ENCODE peak calls at places on chromosomes 1 and 21, in seven cellular contexts. One of them, this sample, is unnamed.

GRCh38 chr1:170556910-170557309 is 24.9 kb downstream of the GORAB start:
- DNase-seq in skeletal muscle cell: peak
- DNase-seq in Ammon's horn: no peak
- DNase-seq in T-cell: no peak
- DNase-seq in cardiac muscle cell: peak
- DNase-seq in T-helper 1 cell: no peak
- DNase-seq in left colon: no peak
- DNase-seq in this sample: no peak

GRCh38 chr1:55127827-55128343 is 87.3 kb downstream of the USP24 start:
- DNase-seq in Ammon's horn: no peak
- DNase-seq in skeletal muscle cell: no peak
- DNase-seq in T-cell: no peak
- DNase-seq in cardiac muscle cell: peak
- DNase-seq in T-helper 1 cell: no peak
- DNase-seq in left colon: no peak
- DNase-seq in this sample: no peak

GRCh38 chr1:37239225-37239740 is 205.0 kb upstream of the GRIK3 start:
- DNase-seq in Ammon's horn: no peak
- DNase-seq in T-helper 1 cell: no peak
- DNase-seq in left colon: no peak
- DNase-seq in skeletal muscle cell: no peak
- DNase-seq in cardiac muscle cell: no peak
- DNase-seq in T-cell: no peak
- DNase-seq in this sample: no peak

GRCh38 chr1:109399326-109399957 is 1.7 kb upstream of the SORT1 start:
- DNase-seq in left colon: no peak
- DNase-seq in T-helper 1 cell: peak
- DNase-seq in T-cell: no peak
- DNase-seq in cardiac muscle cell: peak
- DNase-seq in Ammon's horn: peak
- DNase-seq in skeletal muscle cell: no peak
- DNase-seq in this sample: peak

GRCh38 chr1:27632387-27633297 is 2.3 kb downstream of the FGR start:
- DNase-seq in T-helper 1 cell: no peak
- DNase-seq in left colon: no peak
- DNase-seq in Ammon's horn: no peak
- DNase-seq in T-cell: no peak
- DNase-seq in skeletal muscle cell: no peak
- DNase-seq in cardiac muscle cell: no peak
- DNase-seq in this sample: no peak

GRCh38 chr1:89254658-89255287 is 17.9 kb downstream of the GBP5 start:
- DNase-seq in cardiac muscle cell: peak
- DNase-seq in skeletal muscle cell: no peak
- DNase-seq in Ammon's horn: no peak
- DNase-seq in left colon: no peak
- DNase-seq in T-cell: no peak
- DNase-seq in T-helper 1 cell: no peak
- DNase-seq in this sample: no peak

GRCh38 chr1:8395433-8395866 is 77.5 kb downstream of the SLC45A1 start:
- DNase-seq in Ammon's horn: peak
- DNase-seq in T-helper 1 cell: no peak
- DNase-seq in cardiac muscle cell: no peak
- DNase-seq in left colon: no peak
- DNase-seq in T-cell: no peak
- DNase-seq in skeletal muscle cell: no peak
- DNase-seq in this sample: no peak

GRCh38 chr21:34204481-34205439 is 131.4 kb downstream of the MRPS6 start:
- DNase-seq in T-helper 1 cell: no peak
- DNase-seq in Ammon's horn: no peak
- DNase-seq in cardiac muscle cell: no peak
- DNase-seq in left colon: no peak
- DNase-seq in T-cell: no peak
- DNase-seq in skeletal muscle cell: no peak
- DNase-seq in this sample: peak

GRCh38 chr1:100543640-100544039 is 5.7 kb downstream of the GPR88 start:
- DNase-seq in skeletal muscle cell: no peak
- DNase-seq in Ammon's horn: no peak
- DNase-seq in T-helper 1 cell: peak
- DNase-seq in cardiac muscle cell: no peak
- DNase-seq in T-cell: no peak
- DNase-seq in left colon: no peak
- DNase-seq in this sample: no peak

GRCh38 chr1:103371234-103371633 is 154.3 kb upstream of the RNPC3 start:
- DNase-seq in T-helper 1 cell: no peak
- DNase-seq in cardiac muscle cell: peak
- DNase-seq in T-cell: no peak
- DNase-seq in skeletal muscle cell: peak
- DNase-seq in Ammon's horn: no peak
- DNase-seq in left colon: no peak
- DNase-seq in this sample: no peak

GRCh38 chr21:33121715-33122475 is 52.0 kb downstream of the OLIG1 start:
- DNase-seq in cardiac muscle cell: peak
- DNase-seq in T-helper 1 cell: no peak
- DNase-seq in Ammon's horn: no peak
- DNase-seq in left colon: no peak
- DNase-seq in T-cell: no peak
- DNase-seq in skeletal muscle cell: no peak
- DNase-seq in this sample: no peak

GRCh38 chr1:159266832-159267231 is 35.3 kb upstream of the FCER1A start:
- DNase-seq in T-helper 1 cell: no peak
- DNase-seq in skeletal muscle cell: no peak
- DNase-seq in cardiac muscle cell: no peak
- DNase-seq in T-cell: no peak
- DNase-seq in Ammon's horn: no peak
- DNase-seq in left colon: no peak
- DNase-seq in this sample: no peak

GRCh38 chr1:2041887-2042286 is 8.3 kb upstream of the PRKCZ start:
- DNase-seq in left colon: no peak
- DNase-seq in cardiac muscle cell: no peak
- DNase-seq in T-helper 1 cell: no peak
- DNase-seq in T-cell: no peak
- DNase-seq in skeletal muscle cell: no peak
- DNase-seq in Ammon's horn: no peak
- DNase-seq in this sample: no peak

GRCh38 chr1:59078866-59079265 is 218.0 kb upstream of the FGGY start:
- DNase-seq in T-cell: no peak
- DNase-seq in skeletal muscle cell: no peak
- DNase-seq in Ammon's horn: no peak
- DNase-seq in left colon: no peak
- DNase-seq in cardiac muscle cell: no peak
- DNase-seq in T-helper 1 cell: no peak
- DNase-seq in this sample: no peak

GRCh38 chr1:91864017-91864700 is 21.8 kb downstream of the TGFBR3 start:
- DNase-seq in Ammon's horn: no peak
- DNase-seq in cardiac muscle cell: peak
- DNase-seq in T-cell: no peak
- DNase-seq in left colon: no peak
- DNase-seq in skeletal muscle cell: no peak
- DNase-seq in T-helper 1 cell: no peak
- DNase-seq in this sample: no peak

GRCh38 chr1:161989108-161989507 is 34.6 kb downstream of the OLFML2B start:
- DNase-seq in skeletal muscle cell: no peak
- DNase-seq in cardiac muscle cell: no peak
- DNase-seq in T-helper 1 cell: no peak
- DNase-seq in left colon: no peak
- DNase-seq in Ammon's horn: no peak
- DNase-seq in T-cell: no peak
- DNase-seq in this sample: no peak

GRCh38 chr1:14946567-14947285 is 206.8 kb upstream of the TMEM51 start:
- DNase-seq in left colon: no peak
- DNase-seq in Ammon's horn: no peak
- DNase-seq in cardiac muscle cell: peak
- DNase-seq in T-cell: no peak
- DNase-seq in skeletal muscle cell: peak
- DNase-seq in T-helper 1 cell: no peak
- DNase-seq in this sample: no peak

GRCh38 chr1:55623339-55623738 is 408.2 kb upstream of the USP24 start:
- DNase-seq in T-helper 1 cell: no peak
- DNase-seq in T-cell: no peak
- DNase-seq in cardiac muscle cell: peak
- DNase-seq in skeletal muscle cell: no peak
- DNase-seq in Ammon's horn: no peak
- DNase-seq in left colon: no peak
- DNase-seq in this sample: no peak

GRCh38 chr1:204627436-204627835 is 58.1 kb downstream of the LRRN2 start:
- DNase-seq in skeletal muscle cell: no peak
- DNase-seq in Ammon's horn: no peak
- DNase-seq in T-helper 1 cell: no peak
- DNase-seq in cardiac muscle cell: no peak
- DNase-seq in left colon: no peak
- DNase-seq in T-cell: no peak
- DNase-seq in this sample: peak

GRCh38 chr1:221328371-221328770 is 413.5 kb downstream of the DUSP10 start:
- DNase-seq in Ammon's horn: no peak
- DNase-seq in T-helper 1 cell: no peak
- DNase-seq in skeletal muscle cell: no peak
- DNase-seq in left colon: no peak
- DNase-seq in cardiac muscle cell: no peak
- DNase-seq in T-cell: no peak
- DNase-seq in this sample: no peak

GRCh38 chr1:30366914-30367313 is 356.5 kb downstream of the MATN1 start:
- DNase-seq in skeletal muscle cell: no peak
- DNase-seq in left colon: no peak
- DNase-seq in Ammon's horn: no peak
- DNase-seq in T-helper 1 cell: no peak
- DNase-seq in T-cell: no peak
- DNase-seq in cardiac muscle cell: no peak
- DNase-seq in this sample: no peak

This sample was measured in cerebellum.